ENCODE peak calls at places on chromosomes 12 and 14, in eight cellular contexts. T, F, Z, Q, W, Y, A and U are unnamed samples.

GRCh38 chr12:25553083-25553482 is at the start of gene LMNTD1:
- DNase-seq in Z (no peak), Q (no peak), W (no peak), Y (no peak), T (no peak), A (no peak), F (no peak), U (peak; percentile 89)

GRCh38 chr12:52119398-52120254 is 40.1 kb downstream of the SMIM41 start:
- DNase-seq in Y (peak; percentile 59), F (peak; percentile 88), Z (peak; percentile 55), W (peak; percentile 76), Q (peak; percentile 70), T (peak; percentile 47), A (no peak), U (no peak)

GRCh38 chr12:76588881-76589565 is 29.5 kb upstream of the OSBPL8 start:
- DNase-seq in W (no peak), Z (no peak), A (no peak), Q (no peak), Y (no peak), F (no peak), T (no peak), U (peak; percentile 90)

GRCh38 chr12:110743571-110744093 is 941 bp upstream of the PPP1CC start:
- DNase-seq in Z (no peak), Q (no peak), W (peak; percentile 22), A (no peak), Y (peak; percentile 24), T (no peak), F (peak; percentile 53), U (no peak)

GRCh38 chr12:123231931-123232330 is 1.0 kb downstream of the MPHOSPH9 start:
- DNase-seq in Y (no peak), W (no peak), F (no peak), T (no peak), A (no peak), Z (peak; percentile 26), Q (peak; percentile 30), U (no peak)

GRCh38 chr12:98895086-98895651 is 250.1 kb downstream of the APAF1 start:
- DNase-seq in W (no peak), A (no peak), F (peak; percentile 78), Y (peak; percentile 67), Z (no peak), T (no peak), Q (no peak), U (no peak)

GRCh38 chr12:41476499-41476898 is 288.4 kb downstream of the PDZRN4 start:
- DNase-seq in F (no peak), Y (no peak), T (no peak), Z (no peak), A (no peak), W (no peak), Q (no peak), U (no peak)

GRCh38 chr12:107200394-107200793 is 107.0 kb upstream of the CRY1 start:
- DNase-seq in F (no peak), Q (peak; percentile 32), Z (peak; percentile 54), Y (no peak), A (no peak), W (no peak), T (peak; percentile 68), U (peak; percentile 87)

GRCh38 chr12:31780096-31780495 is 51.3 kb upstream of the AMN1 start:
- DNase-seq in A (no peak), Z (no peak), Y (no peak), Q (no peak), W (no peak), F (no peak), T (no peak), U (no peak)

GRCh38 chr12:98582093-98582492 is 11.4 kb upstream of the SLC25A3 start:
- DNase-seq in T (peak; percentile 40), Y (no peak), F (no peak), Z (no peak), W (no peak), A (no peak), Q (no peak), U (peak; percentile 58)

GRCh38 chr14:76793956-76794355 is 18.7 kb downstream of the ANGEL1 start:
- DNase-seq in Q (no peak), Z (no peak), T (no peak), W (no peak), A (no peak), Y (no peak), F (no peak), U (peak; percentile 39)

GRCh38 chr12:6465467-6466183 is 4.9 kb downstream of the VAMP1 start:
- DNase-seq in Z (peak; percentile 87), F (peak; percentile 70), W (peak; percentile 55), A (no peak), Q (peak; percentile 56), Y (peak; percentile 79), T (peak; percentile 54), U (peak; percentile 77)

GRCh38 chr14:21097616-21098133 is 780 bp downstream of the ZNF219 start:
- DNase-seq in T (no peak), Z (no peak), F (no peak), A (no peak), Y (no peak), Q (no peak), W (no peak), U (no peak)

GRCh38 chr14:103298620-103299019 is 35.4 kb upstream of the EIF5 start:
- DNase-seq in Z (no peak), Q (peak; percentile 34), Y (peak; percentile 35), W (no peak), T (no peak), A (no peak), F (peak; percentile 17), U (no peak)

GRCh38 chr14:103296987-103297386 is 37.0 kb upstream of the EIF5 start:
- DNase-seq in Q (no peak), T (no peak), Z (no peak), F (no peak), Y (peak; percentile 32), A (no peak), W (peak; percentile 28), U (no peak)

GRCh38 chr14:103301512-103302197 is 32.4 kb upstream of the EIF5 start:
- DNase-seq in T (no peak), Q (no peak), Y (peak; percentile 13), W (peak; percentile 45), A (no peak), F (no peak), Z (no peak), U (no peak)

GRCh38 chr14:103302966-103303365 is 31.1 kb upstream of the EIF5 start:
- DNase-seq in T (no peak), W (no peak), Q (no peak), F (no peak), A (no peak), Y (no peak), Z (no peak), U (peak; percentile 17)
- TF ChIP-seq RAD21 in T (no peak), W (no peak), Q (no peak), F (no peak), A (no peak), Y (no peak), Z (no peak), U (no peak)

DNA sequence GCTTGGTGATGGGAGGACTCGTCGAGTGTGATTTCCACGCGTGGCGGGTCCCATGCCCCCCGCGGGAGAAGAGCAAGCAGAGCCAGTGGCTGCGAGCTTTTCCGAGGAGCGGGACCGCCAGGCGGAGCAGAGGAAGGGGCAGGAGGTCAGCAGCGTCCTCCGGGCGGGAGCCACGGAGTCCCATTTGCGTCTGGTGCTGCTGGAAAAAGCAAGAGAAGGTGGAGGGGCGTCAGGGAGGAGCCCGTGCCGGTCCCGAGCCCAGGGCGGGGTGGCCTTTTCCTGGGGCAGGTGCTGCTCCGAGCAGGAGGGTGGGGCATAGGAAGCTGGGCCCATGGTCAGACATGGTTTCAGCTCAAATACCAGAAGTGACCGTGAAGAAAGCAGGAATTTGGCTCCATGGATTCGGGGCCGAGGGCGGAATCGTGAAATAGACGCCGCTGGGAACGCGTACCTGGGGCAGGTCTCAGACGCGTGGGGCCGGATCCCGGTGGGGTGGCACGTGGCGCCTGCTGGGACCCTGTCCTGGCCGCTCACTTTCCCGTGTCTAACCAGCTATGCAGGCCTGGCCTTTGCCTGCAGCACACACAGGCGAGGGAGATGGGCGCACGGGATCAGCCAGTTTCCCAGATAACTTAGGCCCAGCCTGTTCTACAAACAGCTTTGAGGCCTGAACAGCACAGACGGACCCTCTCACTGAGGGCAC is 60.0 kb downstream of the GALNT9 start:
- DNase-seq in Y (no peak), W (no peak), Q (no peak), T (no peak), A (no peak), F (no peak), Z (no peak), U (no peak)
- H3K4me3 ChIP-seq in Y (no peak overlapping the region), W (no peak overlapping the region), Q (no peak overlapping the region), T (no peak overlapping the region), A (no peak overlapping the region), F (no peak overlapping the region), Z (no peak overlapping the region), U (no peak overlapping the region)

GRCh38 chr14:69876848-69877306 is 2.3 kb upstream of the SMOC1 start:
- DNase-seq in Y (no peak), T (no peak), W (no peak), Z (no peak), Q (peak; percentile 72), A (no peak), F (no peak), U (no peak)

GRCh38 chr14:69876221-69876847 is 2.9 kb upstream of the SMOC1 start:
- DNase-seq in Q (no peak), A (no peak), T (no peak), F (no peak), Z (no peak), W (no peak), Y (no peak), U (no peak)

GRCh38 chr14:69877492-69877891 is 1.7 kb upstream of the SMOC1 start:
- DNase-seq in Y (peak; percentile 61), Z (no peak), F (no peak), T (peak; percentile 29), W (peak; percentile 27), Q (no peak), A (no peak), U (peak; percentile 74)

GRCh38 chr14:69870613-69871012 is 8.6 kb upstream of the SMOC1 start:
- DNase-seq in W (no peak), Q (no peak), T (no peak), Z (no peak), F (no peak), A (no peak), Y (no peak), U (no peak)

DNA sequence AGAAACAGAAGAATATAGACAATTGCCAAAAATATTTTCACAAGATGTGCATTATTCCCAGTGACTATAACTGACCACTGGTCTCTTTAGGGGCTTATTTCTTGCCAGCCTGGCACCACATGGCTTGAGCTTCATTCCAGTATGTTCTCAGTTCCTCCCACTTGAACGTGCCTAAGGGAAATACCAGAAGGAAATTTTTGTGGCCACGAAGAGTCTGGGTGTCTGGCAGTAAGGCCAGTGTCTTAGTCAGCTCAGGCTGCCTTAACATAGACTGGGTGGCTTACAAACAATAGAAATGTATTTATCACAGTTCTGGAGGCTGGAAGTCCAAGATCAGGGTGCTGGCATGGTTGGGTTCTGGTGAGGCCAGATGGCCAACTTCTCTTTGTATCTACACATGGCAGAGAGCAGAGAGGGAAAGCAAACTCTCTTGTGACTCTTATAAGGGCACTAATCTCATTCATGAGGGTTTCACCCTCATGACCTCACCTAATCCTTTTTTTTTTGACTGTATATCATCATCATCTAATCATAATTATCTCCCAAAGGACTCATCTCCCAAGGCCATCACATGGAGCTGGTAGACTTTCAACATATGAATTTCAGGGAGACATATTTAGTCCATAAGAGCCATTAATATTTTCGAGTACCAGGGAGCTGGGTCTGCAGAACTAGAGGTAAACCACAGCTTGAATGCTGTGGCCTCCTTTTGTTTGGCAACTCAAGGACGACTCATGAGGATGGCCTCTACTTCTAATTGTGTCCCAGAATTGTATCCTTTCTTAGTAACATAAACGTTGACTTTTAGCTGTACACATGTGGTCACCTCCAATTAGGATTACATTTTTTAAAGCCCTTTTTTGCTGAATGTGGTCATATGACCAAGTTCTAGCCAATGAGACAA is 5.1 kb upstream of the SMOC1 start:
- DNase-seq in F (no peak), T (no peak), Y (no peak), A (no peak), W (no peak), Z (no peak), Q (no peak), U (peak; percentile 51)
- TF ChIP-seq RAD21 in F (no peak), T (no peak), Y (no peak), A (no peak), W (no peak), Z (no peak), Q (no peak), U (no peak)

GRCh38 chr14:81401420-81402122 is 1.4 kb upstream of the STON2 start:
- DNase-seq in Q (no peak), T (peak; percentile 47), A (no peak), F (no peak), W (no peak), Z (peak; percentile 22), Y (no peak), U (peak; percentile 64)
- H3K4me3 ChIP-seq in Q (no peak overlapping the region), T (no peak overlapping the region), A (no peak overlapping the region), F (no peak overlapping the region), W (no peak overlapping the region), Z (no peak overlapping the region), Y (no peak overlapping the region), U (no peak overlapping the region)